ENCODE peak calls at places on chromosomes 6 and 20, in five cellular contexts. One of them, this sample, is unnamed.

GRCh38 chr20:21719592-21720214 is 14.2 kb downstream of the PAX1 start:
- DNase-seq in CD4-positive, alpha-beta T cell: peak
- DNase-seq in lower leg skin: peak
- DNase-seq in tibial artery: no peak
- DNase-seq in HFFc6: peak
- DNase-seq in this sample: peak

GRCh38 chr6:95786802-95787201 is 209.5 kb downstream of the MANEA start:
- DNase-seq in CD4-positive, alpha-beta T cell: no peak
- DNase-seq in HFFc6: no peak
- DNase-seq in tibial artery: no peak
- DNase-seq in lower leg skin: no peak
- DNase-seq in this sample: no peak

GRCh38 chr20:57109151-57109953 is 157.1 kb downstream of the BMP7 start:
- DNase-seq in lower leg skin: no peak
- DNase-seq in tibial artery: no peak
- DNase-seq in HFFc6: no peak
- DNase-seq in CD4-positive, alpha-beta T cell: no peak
- DNase-seq in this sample: no peak

GRCh38 chr6:123925360-123925759 is 121.7 kb downstream of the NKAIN2 start:
- DNase-seq in CD4-positive, alpha-beta T cell: no peak
- DNase-seq in tibial artery: no peak
- DNase-seq in lower leg skin: no peak
- DNase-seq in HFFc6: no peak
- DNase-seq in this sample: no peak

GRCh38 chr6:163837681-163838431 is 423.3 kb downstream of the QKI start:
- DNase-seq in lower leg skin: no peak
- DNase-seq in CD4-positive, alpha-beta T cell: no peak
- DNase-seq in tibial artery: no peak
- DNase-seq in HFFc6: no peak
- DNase-seq in this sample: no peak

GRCh38 chr6:127199470-127199869 is 67.2 kb upstream of the RNF146 start:
- DNase-seq in lower leg skin: no peak
- DNase-seq in HFFc6: no peak
- DNase-seq in tibial artery: no peak
- DNase-seq in CD4-positive, alpha-beta T cell: no peak
- DNase-seq in this sample: no peak

GRCh38 chr20:18851556-18852098 is 38.0 kb downstream of the SCP2D1 start:
- DNase-seq in CD4-positive, alpha-beta T cell: no peak
- DNase-seq in HFFc6: no peak
- DNase-seq in tibial artery: no peak
- DNase-seq in lower leg skin: no peak
- DNase-seq in this sample: no peak

GRCh38 chr20:44938637-44939036 is 21.6 kb downstream of the TOMM34 start:
- DNase-seq in lower leg skin: no peak
- DNase-seq in tibial artery: no peak
- DNase-seq in CD4-positive, alpha-beta T cell: no peak
- DNase-seq in HFFc6: no peak
- DNase-seq in this sample: no peak

GRCh38 chr6:150937126-150937906 is 71.8 kb downstream of the MTHFD1L start:
- DNase-seq in lower leg skin: no peak
- DNase-seq in CD4-positive, alpha-beta T cell: no peak
- DNase-seq in HFFc6: no peak
- DNase-seq in tibial artery: peak
- DNase-seq in this sample: peak

GRCh38 chr20:11569163-11569562 is 348.5 kb upstream of the BTBD3 start:
- DNase-seq in tibial artery: no peak
- DNase-seq in HFFc6: no peak
- DNase-seq in lower leg skin: no peak
- DNase-seq in CD4-positive, alpha-beta T cell: no peak
- DNase-seq in this sample: no peak

GRCh38 chr6:71287038-71287437 is 1.6 kb upstream of the OGFRL1 start:
- DNase-seq in lower leg skin: peak
- DNase-seq in CD4-positive, alpha-beta T cell: no peak
- DNase-seq in tibial artery: no peak
- DNase-seq in HFFc6: no peak
- DNase-seq in this sample: peak

GRCh38 chr6:7726416-7727149 is 684 bp downstream of the BMP6 start:
- DNase-seq in lower leg skin: no peak
- DNase-seq in CD4-positive, alpha-beta T cell: no peak
- DNase-seq in HFFc6: no peak
- DNase-seq in tibial artery: no peak
- DNase-seq in this sample: no peak

GRCh38 chr6:83708970-83709747 is at the start of gene SNAP91:
- DNase-seq in HFFc6: no peak
- DNase-seq in tibial artery: no peak
- DNase-seq in CD4-positive, alpha-beta T cell: no peak
- DNase-seq in lower leg skin: no peak
- DNase-seq in this sample: no peak

GRCh38 chr6:166173292-166173951 is 5.8 kb upstream of the TBXT start:
- DNase-seq in tibial artery: no peak
- DNase-seq in CD4-positive, alpha-beta T cell: no peak
- DNase-seq in HFFc6: no peak
- DNase-seq in lower leg skin: no peak
- DNase-seq in this sample: no peak

GRCh38 chr6:34730006-34730405 is 27.3 kb upstream of the SNRPC start:
- DNase-seq in HFFc6: no peak
- DNase-seq in tibial artery: no peak
- DNase-seq in CD4-positive, alpha-beta T cell: no peak
- DNase-seq in lower leg skin: no peak
- DNase-seq in this sample: no peak

GRCh38 chr6:138691595-138692057 is 81.9 kb upstream of the CCDC28A start:
- DNase-seq in CD4-positive, alpha-beta T cell: no peak
- DNase-seq in lower leg skin: peak
- DNase-seq in tibial artery: no peak
- DNase-seq in HFFc6: peak
- DNase-seq in this sample: peak

GRCh38 chr20:38926934-38927616 is 858 bp downstream of the FAM83D start:
- DNase-seq in lower leg skin: no peak
- DNase-seq in CD4-positive, alpha-beta T cell: no peak
- DNase-seq in HFFc6: peak
- DNase-seq in tibial artery: no peak
- DNase-seq in this sample: no peak

GRCh38 chr6:32184084-32184640 is at the start of gene AGER:
- DNase-seq in CD4-positive, alpha-beta T cell: no peak
- DNase-seq in lower leg skin: no peak
- DNase-seq in tibial artery: peak
- DNase-seq in HFFc6: no peak
- DNase-seq in this sample: no peak

GRCh38 chr6:35294308-35294945 is 3.2 kb upstream of the DEF6 start:
- DNase-seq in lower leg skin: no peak
- DNase-seq in tibial artery: peak
- DNase-seq in CD4-positive, alpha-beta T cell: peak
- DNase-seq in HFFc6: peak
- DNase-seq in this sample: no peak

GRCh38 chr20:50092436-50092835 is 20.5 kb downstream of the UBE2V1 start:
- DNase-seq in CD4-positive, alpha-beta T cell: no peak
- DNase-seq in lower leg skin: no peak
- DNase-seq in tibial artery: no peak
- DNase-seq in HFFc6: no peak
- DNase-seq in this sample: no peak

GRCh38 chr20:50088022-50088421 is 24.9 kb downstream of the UBE2V1 start:
- DNase-seq in lower leg skin: no peak
- DNase-seq in HFFc6: no peak
- DNase-seq in tibial artery: no peak
- DNase-seq in CD4-positive, alpha-beta T cell: no peak
- DNase-seq in this sample: no peak

GRCh38 chr20:50089787-50090177 is 23.2 kb downstream of the UBE2V1 start:
- DNase-seq in HFFc6: no peak
- DNase-seq in lower leg skin: no peak
- DNase-seq in tibial artery: no peak
- DNase-seq in CD4-positive, alpha-beta T cell: no peak
- DNase-seq in this sample: no peak

GRCh38 chr20:50085481-50086365 is 27.2 kb downstream of the UBE2V1 start:
- DNase-seq in tibial artery: peak
- DNase-seq in CD4-positive, alpha-beta T cell: no peak
- DNase-seq in HFFc6: peak
- DNase-seq in lower leg skin: no peak
- DNase-seq in this sample: peak

GRCh38 chr20:50089140-50089786 is 23.7 kb downstream of the UBE2V1 start:
- DNase-seq in lower leg skin: no peak
- DNase-seq in CD4-positive, alpha-beta T cell: no peak
- DNase-seq in tibial artery: no peak
- DNase-seq in HFFc6: no peak
- DNase-seq in this sample: no peak
- TF ChIP-seq CTCF in lower leg skin: no peak
- TF ChIP-seq CTCF in CD4-positive, alpha-beta T cell: no peak
- TF ChIP-seq CTCF in tibial artery: no peak
- TF ChIP-seq CTCF in HFFc6: no peak
- TF ChIP-seq CTCF in this sample: no peak

DNA sequence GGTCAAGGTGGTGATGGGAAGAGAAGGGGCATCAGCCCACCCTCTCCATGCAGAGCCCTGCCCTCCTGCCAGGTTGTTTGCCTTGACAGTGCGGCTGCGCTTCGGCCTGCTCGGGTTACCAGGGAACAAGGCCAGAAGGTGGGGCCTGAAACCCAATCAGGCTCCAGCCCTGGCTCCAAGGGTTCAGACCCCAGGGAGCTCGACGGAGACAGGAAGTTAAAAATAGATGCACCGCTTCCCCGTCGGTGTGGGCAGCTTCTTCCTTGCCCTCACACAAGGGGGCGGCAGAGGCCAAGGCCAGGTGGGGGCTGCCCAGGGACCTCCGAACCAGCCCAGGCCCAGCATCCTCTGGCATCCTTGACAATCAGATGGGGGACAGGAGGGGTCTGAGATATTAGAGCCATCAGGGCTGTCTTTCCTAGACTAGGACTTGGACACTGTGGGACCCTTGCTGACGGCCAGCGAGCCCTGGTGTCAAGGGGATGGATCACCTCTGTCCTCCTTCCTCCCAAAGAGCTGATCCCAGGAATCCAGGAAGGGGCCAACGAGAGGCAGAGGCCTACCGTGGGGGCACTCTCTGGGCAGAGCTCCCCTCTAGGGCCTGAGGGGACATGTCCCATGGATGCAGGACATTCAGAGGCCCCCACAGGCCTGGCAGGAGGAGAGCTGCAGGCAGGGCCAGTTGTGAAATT is 65.2 kb downstream of the RIPOR3 start:
- DNase-seq in lower leg skin: no peak
- DNase-seq in tibial artery: peak
- DNase-seq in CD4-positive, alpha-beta T cell: no peak
- DNase-seq in HFFc6: peak
- DNase-seq in this sample: no peak
- TF ChIP-seq CTCF in lower leg skin: no peak
- TF ChIP-seq CTCF in tibial artery: peak
- TF ChIP-seq CTCF in CD4-positive, alpha-beta T cell: no peak
- TF ChIP-seq CTCF in HFFc6: peak
- TF ChIP-seq CTCF in this sample: peak

GRCh38 chr6:22471746-22472145 is 97.6 kb upstream of the HDGFL1 start:
- DNase-seq in CD4-positive, alpha-beta T cell: no peak
- DNase-seq in tibial artery: no peak
- DNase-seq in HFFc6: no peak
- DNase-seq in lower leg skin: no peak
- DNase-seq in this sample: no peak

GRCh38 chr6:22468566-22468965 is 100.8 kb upstream of the HDGFL1 start:
- DNase-seq in CD4-positive, alpha-beta T cell: no peak
- DNase-seq in tibial artery: no peak
- DNase-seq in HFFc6: no peak
- DNase-seq in lower leg skin: no peak
- DNase-seq in this sample: no peak

GRCh38 chr6:22471369-22471690 is 98.0 kb upstream of the HDGFL1 start:
- DNase-seq in tibial artery: no peak
- DNase-seq in CD4-positive, alpha-beta T cell: no peak
- DNase-seq in lower leg skin: no peak
- DNase-seq in HFFc6: no peak
- DNase-seq in this sample: no peak

GRCh38 chr6:22467645-22468044 is 101.7 kb upstream of the HDGFL1 start:
- DNase-seq in CD4-positive, alpha-beta T cell: no peak
- DNase-seq in tibial artery: no peak
- DNase-seq in lower leg skin: no peak
- DNase-seq in HFFc6: no peak
- DNase-seq in this sample: no peak

GRCh38 chr6:22470454-22471368 is 98.7 kb upstream of the HDGFL1 start:
- DNase-seq in tibial artery: peak
- DNase-seq in lower leg skin: peak
- DNase-seq in HFFc6: no peak
- DNase-seq in CD4-positive, alpha-beta T cell: no peak
- DNase-seq in this sample: peak
- TF ChIP-seq CTCF in tibial artery: no peak
- TF ChIP-seq CTCF in lower leg skin: no peak
- TF ChIP-seq CTCF in HFFc6: no peak
- TF ChIP-seq CTCF in CD4-positive, alpha-beta T cell: no peak
- TF ChIP-seq CTCF in this sample: peak

GRCh38 chr6:30893001-30893591 is 8.8 kb downstream of the DDR1 start:
- DNase-seq in tibial artery: no peak
- DNase-seq in CD4-positive, alpha-beta T cell: no peak
- DNase-seq in lower leg skin: no peak
- DNase-seq in HFFc6: no peak
- DNase-seq in this sample: no peak
- TF ChIP-seq CTCF in tibial artery: no peak
- TF ChIP-seq CTCF in CD4-positive, alpha-beta T cell: no peak
- TF ChIP-seq CTCF in lower leg skin: no peak
- TF ChIP-seq CTCF in HFFc6: peak
- TF ChIP-seq CTCF in this sample: no peak

This sample was measured in AG09319.